ENCODE peak calls at places on chromosomes 3 and 15, in eight cellular contexts. P is HFFc6, J is astrocyte of the spinal cord, N is uterus, B is retina, Q is GM04504, X is D721Med, R is NCI-H82. L is an unnamed sample.

GRCh38 chr3:197317250-197317963 is 19.0 kb upstream of the DLG1 start:
- DNase-seq in P (peak), J (peak), N (no peak), B (no peak), Q (peak), X (no peak), R (no peak), L (no peak)

GRCh38 chr3:114147281-114147680 is 31.6 kb downstream of the DRD3 start:
- DNase-seq in P (no peak), J (no peak), N (no peak), B (no peak), Q (no peak), X (no peak), R (no peak), L (no peak)

GRCh38 chr15:75720787-75721461 is 8.3 kb upstream of the CSPG4 start:
- DNase-seq in P (peak), J (peak), N (no peak), B (peak), Q (no peak), X (peak), R (peak), L (no peak)

GRCh38 chr15:33910741-33911140 is 57.6 kb upstream of the CHRM5 start:
- DNase-seq in P (peak), J (peak), N (no peak), B (no peak), Q (no peak), X (no peak), R (no peak), L (no peak)

GRCh38 chr3:157220211-157220610 is 60.3 kb upstream of the CCNL1 start:
- DNase-seq in P (no peak), J (no peak), N (no peak), B (no peak), Q (no peak), X (no peak), R (no peak), L (no peak)

GRCh38 chr3:126108689-126109075 is 24.8 kb upstream of the SLC41A3 start:
- DNase-seq in P (no peak), J (no peak), N (no peak), B (peak), Q (no peak), X (no peak), R (no peak), L (no peak)

GRCh38 chr3:128052831-128053419 is 688 bp downstream of the SEC61A1 start:
- DNase-seq in P (no peak), J (peak), N (no peak), B (no peak), Q (no peak), X (no peak), R (no peak), L (no peak)

GRCh38 chr3:127428344-127429001 is 140.6 kb upstream of the PRR20G start:
- DNase-seq in P (no peak), J (no peak), N (no peak), B (no peak), Q (no peak), X (no peak), R (peak), L (no peak)

GRCh38 chr3:140128217-140129137 is 193.5 kb downstream of the CLSTN2 start:
- DNase-seq in P (peak), J (no peak), N (no peak), B (no peak), Q (peak), X (peak), R (peak), L (no peak)

GRCh38 chr3:171673951-171674350 is 136.3 kb downstream of the PLD1 start:
- DNase-seq in P (no peak), J (no peak), N (no peak), B (no peak), Q (no peak), X (no peak), R (no peak), L (no peak)

GRCh38 chr3:137998121-137998520 is 11.8 kb upstream of the CLDN18 start:
- DNase-seq in P (no peak), J (no peak), N (no peak), B (no peak), Q (no peak), X (no peak), R (no peak), L (no peak)

GRCh38 chr15:83844742-83845141 is 190.8 kb downstream of the ADAMTSL3 start:
- DNase-seq in P (no peak), J (no peak), N (peak), B (no peak), Q (no peak), X (no peak), R (peak), L (no peak)

GRCh38 chr3:12518266-12519028 is 26.9 kb downstream of the MKRN2OS start:
- DNase-seq in P (no peak), J (no peak), N (no peak), B (no peak), Q (no peak), X (no peak), R (no peak), L (no peak)

GRCh38 chr3:114586119-114586518 is 292.3 kb downstream of the TIGIT start:
- DNase-seq in P (peak), J (peak), N (no peak), B (no peak), Q (peak), X (no peak), R (peak), L (no peak)

GRCh38 chr15:85550283-85550682 is 169.9 kb downstream of the AKAP13 start:
- DNase-seq in P (no peak), J (no peak), N (no peak), B (no peak), Q (no peak), X (no peak), R (no peak), L (no peak)

GRCh38 chr3:186421946-186422345 is 59.9 kb upstream of the DGKG start:
- DNase-seq in P (no peak), J (no peak), N (no peak), B (no peak), Q (no peak), X (no peak), R (no peak), L (no peak)

GRCh38 chr3:65563844-65564243 is 474.9 kb downstream of the MAGI1 start:
- DNase-seq in P (no peak), J (no peak), N (no peak), B (no peak), Q (no peak), X (no peak), R (no peak), L (no peak)

GRCh38 chr3:45986303-45986982 is 9.2 kb downstream of the FYCO1 start:
- DNase-seq in P (peak), J (peak), N (no peak), B (no peak), Q (no peak), X (no peak), R (no peak), L (no peak)

GRCh38 chr3:13229291-13229949 is 156.2 kb upstream of the IQSEC1 start:
- DNase-seq in P (peak), J (no peak), N (no peak), B (no peak), Q (no peak), X (no peak), R (peak), L (no peak)

GRCh38 chr3:197811343-197811742 is 20.3 kb downstream of the LRCH3 start:
- DNase-seq in P (peak), J (peak), N (peak), B (no peak), Q (peak), X (no peak), R (no peak), L (no peak)

GRCh38 chr3:10553586-10554235 is 48.3 kb upstream of the ATP2B2 start:
- DNase-seq in P (no peak), J (no peak), N (no peak), B (peak), Q (no peak), X (no peak), R (peak), L (no peak)

GRCh38 chr3:134357914-134358811 is 16.1 kb downstream of the AMOTL2 start:
- DNase-seq in P (peak), J (peak), N (peak), B (no peak), Q (peak), X (no peak), R (peak), L (no peak)

GRCh38 chr3:188700918-188701317 is 470.9 kb upstream of the TPRG1 start:
- DNase-seq in P (no peak), J (no peak), N (no peak), B (no peak), Q (no peak), X (no peak), R (no peak), L (no peak)

GRCh38 chr3:24562874-24563273 is 68.2 kb upstream of the THRB start:
- DNase-seq in P (no peak), J (no peak), N (no peak), B (no peak), Q (no peak), X (no peak), R (no peak), L (no peak)

GRCh38 chr3:141104151-141104741 is 53.1 kb downstream of the SPSB4 start:
- DNase-seq in P (no peak), J (no peak), N (no peak), B (no peak), Q (no peak), X (no peak), R (peak), L (no peak)

GRCh38 chr15:73781038-73781925 is 28.1 kb upstream of the INSYN1 start:
- DNase-seq in P (peak), J (no peak), N (no peak), B (no peak), Q (no peak), X (no peak), R (peak), L (no peak)

GRCh38 chr15:71111950-71112349 is 3.3 kb upstream of the THSD4 start:
- DNase-seq in P (no peak), J (no peak), N (no peak), B (no peak), Q (no peak), X (no peak), R (no peak), L (no peak)

GRCh38 chr15:79088426-79089205 is 2.0 kb downstream of the RASGRF1 start:
- DNase-seq in P (no peak), J (no peak), N (no peak), B (no peak), Q (no peak), X (no peak), R (no peak), L (no peak)

GRCh38 chr15:51281368-51281967 is 56.9 kb downstream of the CYP19A1 start:
- DNase-seq in P (peak), J (peak), N (peak), B (peak), Q (peak), X (peak), R (peak), L (no peak)

GRCh38 chr3:141271279-141272033 is 39.8 kb downstream of the PXYLP1 start:
- DNase-seq in P (no peak), J (no peak), N (no peak), B (no peak), Q (no peak), X (no peak), R (no peak), L (no peak)

L was measured in central memory CD8-positive, alpha-beta T cell.